ENCODE peak calls at places on chromosomes 16 and 17, in four cellular contexts. T is NCI-H1417, E is frontal cortex, R is suprapubic skin. G is an unnamed sample.
A peak's percentile ranks its signal among the peaks of the same experiment; 100 is the strongest.

GRCh38 chr17:5693821-5694220 is 109.5 kb upstream of the NLRP1 start:
- DNase-seq in R (no peak), E (no peak), T (no peak), G (no peak)

GRCh38 chr16:29667755-29668154 is 4.7 kb downstream of the SPN start:
- DNase-seq in T (no peak), R (no peak), E (no peak), G (no peak)

GRCh38 chr17:73435412-73435811 is 123.6 kb upstream of the CDC42EP4 start:
- DNase-seq in R (no peak), E (no peak), T (no peak), G (no peak)

GRCh38 chr17:76472726-76473125 is 5.3 kb downstream of the AANAT start:
- DNase-seq in E (no peak), T (no peak), R (no peak), G (no peak)

GRCh38 chr17:79991140-79991923 is 44.3 kb downstream of the TBC1D16 start:
- DNase-seq in E (peak; percentile 94), T (peak; percentile 81), R (no peak), G (peak; percentile 77)

GRCh38 chr17:27381007-27381501 is 75.2 kb upstream of the KSR1 start:
- DNase-seq in E (peak; percentile 67), T (peak; percentile 36), R (peak; percentile 78), G (peak; percentile 65)

GRCh38 chr16:4944333-4945281 is 7.7 kb upstream of the PPL start:
- DNase-seq in R (peak; percentile 95), T (peak; percentile 1), E (peak; percentile 69), G (no peak)

GRCh38 chr16:80746231-80746630 is 58.2 kb downstream of the CDYL2 start:
- DNase-seq in T (no peak), R (no peak), E (no peak), G (no peak)

GRCh38 chr17:61551255-61551742 is 39.7 kb downstream of the NACA2 start:
- DNase-seq in E (peak; percentile 44), T (peak; percentile 29), R (no peak), G (no peak)

GRCh38 chr17:30554839-30555751 is 77.9 kb downstream of the GOSR1 start:
- DNase-seq in T (no peak), E (no peak), R (no peak), G (no peak)

GRCh38 chr16:51407199-51407598 is 256.1 kb upstream of the SALL1 start:
- DNase-seq in R (no peak), T (no peak), E (no peak), G (no peak)

GRCh38 chr16:28930652-28931051 is 1.1 kb upstream of the CD19 start:
- DNase-seq in T (no peak), R (no peak), E (no peak), G (no peak)

GRCh38 chr16:72928089-72928981 is 119.6 kb downstream of the ZFHX3 start:
- DNase-seq in E (no peak), T (no peak), R (no peak), G (no peak)

GRCh38 chr16:74899786-74900185 is 85.1 kb downstream of the WDR59 start:
- DNase-seq in E (no peak), T (no peak), R (no peak), G (no peak)

GRCh38 chr17:67606471-67606870 is 111.3 kb upstream of the NOL11 start:
- DNase-seq in R (peak; percentile 64), E (no peak), T (no peak), G (no peak)

GRCh38 chr16:72637306-72637705 is 410.6 kb downstream of the ZFHX3 start:
- DNase-seq in E (no peak), R (no peak), T (no peak), G (no peak)

GRCh38 chr16:27317738-27318398 is 4.1 kb downstream of the IL4R start:
- DNase-seq in T (no peak), R (peak; percentile 38), E (no peak), G (no peak)